ENCODE peak calls at places on chromosomes 6 and 20, in five cellular contexts. A is activated CD8-positive, alpha-beta memory T cell treated with anti-CD3 and anti-CD28 coated beads, Interleukin-2, amount 10 ng/mL, durations not matched to agents 7 days and 5 days; W is thoracic aorta; U is COR-L47; Z is NCI-H460. F is an unnamed sample.

GRCh38 chr20:53555081-53555480 is 38.6 kb downstream of the ZNF217 start:
- DNase-seq in A (no peak), U (no peak), W (no peak), Z (no peak), F (no peak)

GRCh38 chr20:49501917-49502316 is 19.4 kb upstream of the KCNB1 start:
- DNase-seq in U (no peak), A (no peak), Z (no peak), W (no peak), F (no peak)

GRCh38 chr20:63682384-63683139 is 13.9 kb upstream of the TNFRSF6B start:
- DNase-seq in W (peak), U (no peak), A (no peak), Z (peak), F (peak)

GRCh38 chr6:6703720-6704422 is 115.4 kb downstream of the LY86 start:
- DNase-seq in W (no peak), Z (no peak), U (no peak), A (no peak), F (no peak)

GRCh38 chr6:149860834-149861602 is 3.1 kb downstream of the LRP11 start:
- DNase-seq in U (no peak), W (no peak), A (no peak), Z (no peak), F (no peak)

GRCh38 chr6:56230976-56231566 is 16.3 kb downstream of the COL21A1 start:
- DNase-seq in Z (no peak), U (no peak), W (no peak), A (no peak), F (no peak)

GRCh38 chr6:3282461-3283236 is 23.9 kb downstream of the PSMG4 start:
- DNase-seq in W (no peak), Z (no peak), U (no peak), A (no peak), F (no peak)

GRCh38 chr6:5665173-5665572 is 341.6 kb downstream of the NRN1 start:
- DNase-seq in Z (no peak), A (no peak), U (no peak), W (no peak), F (no peak)

GRCh38 chr6:42332916-42333315 is 115.3 kb upstream of the MRPS10 start:
- DNase-seq in W (no peak), Z (no peak), U (no peak), A (no peak), F (no peak)

GRCh38 chr20:57781901-57782300 is 72.1 kb upstream of the PMEPA1 start:
- DNase-seq in W (no peak), U (no peak), Z (no peak), A (no peak), F (no peak)

GRCh38 chr20:58109126-58109880 is 119.2 kb downstream of the ANKRD60 start:
- DNase-seq in A (no peak), Z (no peak), U (no peak), W (no peak), F (no peak)

GRCh38 chr20:51372176-51372803 is 170.2 kb downstream of the NFATC2 start:
- DNase-seq in Z (peak), U (peak), W (no peak), A (peak), F (peak)

GRCh38 chr20:48321271-48321670 is 506.5 kb downstream of the PREX1 start:
- DNase-seq in Z (no peak), A (no peak), U (no peak), W (no peak), F (no peak)

GRCh38 chr6:146498309-146498708 is 45.3 kb upstream of the RAB32 start:
- DNase-seq in Z (no peak), U (no peak), W (no peak), A (no peak), F (no peak)

GRCh38 chr6:14059791-14060436 is 57.7 kb upstream of the CD83 start:
- DNase-seq in A (no peak), U (peak), W (no peak), Z (no peak), F (no peak)

GRCh38 chr6:141548969-141549368 is 583.8 kb upstream of the GJE1 start:
- DNase-seq in A (no peak), W (no peak), Z (peak), U (no peak), F (no peak)

GRCh38 chr6:110315856-110316398 is 42.2 kb downstream of the METTL24 start:
- DNase-seq in W (no peak), A (no peak), Z (no peak), U (no peak), F (no peak)

GRCh38 chr6:169070506-169071176 is 183.0 kb downstream of the THBS2 start:
- DNase-seq in Z (peak), W (peak), A (no peak), U (no peak), F (peak)

GRCh38 chr20:60269571-60270162 is 311.4 kb downstream of the CDH26 start:
- DNase-seq in Z (no peak), A (no peak), W (no peak), U (no peak), F (no peak)

GRCh38 chr6:78831492-78831891 is 35.9 kb upstream of the IRAK1BP1 start:
- DNase-seq in U (no peak), A (no peak), Z (no peak), W (no peak), F (no peak)

GRCh38 chr6:167828325-167828956 is 1.7 kb downstream of the AFDN start:
- DNase-seq in U (no peak), Z (no peak), A (no peak), W (no peak), F (no peak)

GRCh38 chr6:135012764-135013163 is 41.9 kb downstream of the HBS1L start:
- DNase-seq in Z (no peak), U (no peak), A (no peak), W (no peak), F (no peak)

GRCh38 chr6:31581511-31582229 is 554 bp downstream of the LTB start:
- DNase-seq in Z (no peak), A (no peak), W (no peak), U (no peak), F (no peak)

GRCh38 chr6:76876922-76877553 is 586.3 kb downstream of the HTR1B start:
- DNase-seq in W (no peak), U (no peak), Z (no peak), A (no peak), F (no peak)

GRCh38 chr6:159098636-159099106 is 53.9 kb upstream of the TAGAP start:
- DNase-seq in Z (no peak), U (no peak), A (peak), W (no peak), F (no peak)

GRCh38 chr6:52925042-52925441 is 15.5 kb upstream of the GSTA3 start:
- DNase-seq in W (no peak), A (no peak), Z (no peak), U (no peak), F (no peak)

GRCh38 chr20:8126979-8127378 is 5.1 kb upstream of the PLCB1 start:
- DNase-seq in A (no peak), W (no peak), U (no peak), Z (peak), F (no peak)

GRCh38 chr6:44332585-44332984 is 9.9 kb upstream of the SPATS1 start:
- DNase-seq in Z (no peak), W (no peak), A (no peak), U (no peak), F (peak)

GRCh38 chr6:110412258-110412839 is 3.0 kb downstream of the DDO start:
- DNase-seq in Z (no peak), W (no peak), U (no peak), A (no peak), F (no peak)

GRCh38 chr6:32129297-32130088 is 595 bp downstream of the FKBPL start:
- DNase-seq in Z (no peak), W (no peak), U (peak), A (no peak), F (peak)

GRCh38 chr20:57162253-57162652 is 104.2 kb downstream of the BMP7 start:
- DNase-seq in Z (no peak), W (no peak), A (no peak), U (no peak), F (no peak)